ENCODE peak calls at places on chromosome 21, in nine cellular contexts. O is left colon; H is stimulated activated CD8-positive, alpha-beta memory T cell treated with anti-CD3 and anti-CD28 coated beads, Interleukin-7, amount 100 ng/mL, for 1 hour; B is activated T-cell treated with anti-CD3 and anti-CD28 coated beads, Interleukin-2, amount 50 U/mL, for 72 hours; I is choroid plexus epithelial cell; V is posterior cingulate gyrus; Q is AG08396; Y is pancreas; X is iPS-NIHi11. W is an unnamed sample.

GRCh38 chr21:31471865-31472264 is 127.8 kb upstream of the TIAM1 start:
- DNase-seq in O (no peak), H (no peak), B (no peak), I (no peak), V (no peak), Q (no peak), Y (no peak), X (no peak), W (no peak)

GRCh38 chr21:34843562-34843961 is 174.8 kb downstream of the CLIC6 start:
- DNase-seq in O (no peak), H (no peak), B (no peak), I (peak), V (no peak), Q (no peak), Y (no peak), X (no peak), W (no peak)

GRCh38 chr21:31520506-31521163 is 138.9 kb upstream of the SOD1 start:
- DNase-seq in O (no peak), H (no peak), B (no peak), I (peak), V (no peak), Q (no peak), Y (no peak), X (no peak), W (no peak)

GRCh38 chr21:35208810-35209517 is 159.9 kb upstream of the RUNX1 start:
- DNase-seq in O (no peak), H (no peak), B (no peak), I (peak), V (no peak), Q (no peak), Y (no peak), X (no peak), W (peak)

GRCh38 chr21:28247454-28248020 is 745.1 kb downstream of the LTN1 start:
- DNase-seq in O (no peak), H (no peak), B (no peak), I (no peak), V (no peak), Q (no peak), Y (no peak), X (no peak), W (no peak)

GRCh38 chr21:35145626-35146236 is 96.6 kb upstream of the RUNX1 start:
- DNase-seq in O (no peak), H (no peak), B (no peak), I (peak), V (peak), Q (no peak), Y (no peak), X (no peak), W (no peak)

GRCh38 chr21:46206163-46207005 is 22.1 kb upstream of the SPATC1L start:
- DNase-seq in O (no peak), H (no peak), B (no peak), I (no peak), V (no peak), Q (no peak), Y (no peak), X (no peak), W (no peak)

GRCh38 chr21:43921979-43922945 is 57.2 kb downstream of the AGPAT3 start:
- DNase-seq in O (no peak), H (peak), B (peak), I (no peak), V (no peak), Q (no peak), Y (no peak), X (no peak), W (peak)

GRCh38 chr21:32256873-32257620 is 21.8 kb downstream of the MIS18A start:
- DNase-seq in O (peak), H (no peak), B (no peak), I (peak), V (peak), Q (peak), Y (peak), X (peak), W (peak)

GRCh38 chr21:34029724-34030528 is 43.5 kb upstream of the MRPS6 start:
- DNase-seq in O (peak), H (no peak), B (peak), I (peak), V (no peak), Q (peak), Y (peak), X (peak), W (peak)

GRCh38 chr21:45454081-45454923 is 49.3 kb downstream of the COL18A1 start:
- DNase-seq in O (no peak), H (no peak), B (no peak), I (no peak), V (no peak), Q (no peak), Y (no peak), X (no peak), W (no peak)

GRCh38 chr21:44331650-44332306 is 7.4 kb downstream of the CFAP410 start:
- DNase-seq in O (no peak), H (no peak), B (no peak), I (peak), V (no peak), Q (no peak), Y (no peak), X (no peak), W (peak)

GRCh38 chr21:44965251-44966022 is 25.6 kb downstream of the SLX9 start:
- DNase-seq in O (no peak), H (no peak), B (no peak), I (peak), V (no peak), Q (no peak), Y (no peak), X (no peak), W (peak)

GRCh38 chr21:41703857-41704501 is 62.9 kb downstream of the RIPK4 start:
- DNase-seq in O (peak), H (no peak), B (no peak), I (no peak), V (no peak), Q (no peak), Y (peak), X (no peak), W (no peak)

GRCh38 chr21:37687001-37687400 is 229.3 kb downstream of the KCNJ6 start:
- DNase-seq in O (no peak), H (no peak), B (no peak), I (no peak), V (no peak), Q (no peak), Y (no peak), X (no peak), W (no peak)

GRCh38 chr21:43321111-43321510 is 105.8 kb downstream of the SIK1 start:
- DNase-seq in O (no peak), H (no peak), B (no peak), I (peak), V (no peak), Q (no peak), Y (no peak), X (no peak), W (no peak)

GRCh38 chr21:45289655-45290515 is 2.2 kb upstream of the POFUT2 start:
- DNase-seq in O (no peak), H (no peak), B (no peak), I (peak), V (no peak), Q (no peak), Y (no peak), X (no peak), W (peak)

GRCh38 chr21:38067086-38067739 is 151.0 kb upstream of the KCNJ6 start:
- DNase-seq in O (no peak), H (no peak), B (no peak), I (no peak), V (no peak), Q (no peak), Y (no peak), X (no peak), W (peak)

GRCh38 chr21:29166333-29166732 is 35.9 kb downstream of the MAP3K7CL start:
- DNase-seq in O (no peak), H (no peak), B (no peak), I (no peak), V (no peak), Q (no peak), Y (no peak), X (no peak), W (no peak)

GRCh38 chr21:42258150-42258884 is 39.4 kb downstream of the ABCG1 start:
- DNase-seq in O (peak), H (peak), B (peak), I (peak), V (peak), Q (peak), Y (peak), X (peak), W (peak)

GRCh38 chr21:29080454-29080930 is 7.0 kb upstream of the CCT8 start:
- DNase-seq in O (no peak), H (no peak), B (no peak), I (peak), V (no peak), Q (no peak), Y (no peak), X (no peak), W (peak)

GRCh38 chr21:40165671-40166070 is 298.4 kb downstream of the PCP4 start:
- DNase-seq in O (no peak), H (no peak), B (no peak), I (no peak), V (no peak), Q (no peak), Y (no peak), X (peak), W (no peak)

GRCh38 chr21:41406340-41406739 is 19.7 kb upstream of the MX1 start:
- DNase-seq in O (no peak), H (no peak), B (no peak), I (no peak), V (no peak), Q (no peak), Y (no peak), X (no peak), W (no peak)

GRCh38 chr21:42315296-42315891 is at the start of gene TFF3:
- DNase-seq in O (peak), H (no peak), B (no peak), I (peak), V (no peak), Q (no peak), Y (peak), X (no peak), W (no peak)

GRCh38 chr21:26826801-26827200 is 18.4 kb downstream of the ADAMTS1 start:
- DNase-seq in O (no peak), H (no peak), B (no peak), I (no peak), V (no peak), Q (no peak), Y (no peak), X (no peak), W (no peak)

GRCh38 chr21:44067011-44067839 is 40.0 kb upstream of the PWP2 start:
- DNase-seq in O (no peak), H (no peak), B (no peak), I (peak), V (no peak), Q (no peak), Y (no peak), X (no peak), W (peak)

GRCh38 chr21:36433011-36433709 is 46.8 kb downstream of the CLDN14 start:
- DNase-seq in O (no peak), H (no peak), B (no peak), I (no peak), V (no peak), Q (no peak), Y (no peak), X (no peak), W (no peak)

GRCh38 chr21:35222021-35222420 is 172.9 kb upstream of the RUNX1 start:
- DNase-seq in O (no peak), H (no peak), B (no peak), I (no peak), V (no peak), Q (no peak), Y (no peak), X (no peak), W (no peak)

GRCh38 chr21:33374874-33375644 is 28.2 kb upstream of the IFNGR2 start:
- DNase-seq in O (no peak), H (no peak), B (no peak), I (no peak), V (no peak), Q (no peak), Y (no peak), X (no peak), W (no peak)

GRCh38 chr21:37257526-37257966 is 9.6 kb downstream of the VPS26C start:
- DNase-seq in O (peak), H (no peak), B (peak), I (peak), V (peak), Q (peak), Y (no peak), X (peak), W (peak)

GRCh38 chr21:26842976-26843911 is 2.0 kb downstream of the ADAMTS1 start:
- DNase-seq in O (peak), H (no peak), B (peak), I (peak), V (peak), Q (peak), Y (peak), X (peak), W (peak)

GRCh38 chr21:25956993-25957714 is 213.4 kb downstream of the APP start:
- DNase-seq in O (no peak), H (no peak), B (no peak), I (peak), V (no peak), Q (peak), Y (no peak), X (no peak), W (peak)

GRCh38 chr21:33059319-33059894 is 10.5 kb upstream of the OLIG1 start:
- DNase-seq in O (no peak), H (no peak), B (no peak), I (no peak), V (no peak), Q (no peak), Y (no peak), X (no peak), W (no peak)

GRCh38 chr21:28936036-28936435 is 56.6 kb downstream of the LTN1 start:
- DNase-seq in O (no peak), H (no peak), B (no peak), I (no peak), V (no peak), Q (no peak), Y (no peak), X (no peak), W (no peak)

GRCh38 chr21:37164742-37165141 is 91.7 kb downstream of the TTC3 start:
- DNase-seq in O (no peak), H (no peak), B (no peak), I (peak), V (no peak), Q (no peak), Y (no peak), X (no peak), W (no peak)

GRCh38 chr21:36321325-36322082 is 1.5 kb downstream of the MORC3 start:
- DNase-seq in O (no peak), H (no peak), B (no peak), I (peak), V (peak), Q (peak), Y (peak), X (peak), W (peak)

GRCh38 chr21:38993561-38993960 is 187.8 kb downstream of the ETS2 start:
- DNase-seq in O (no peak), H (no peak), B (no peak), I (peak), V (no peak), Q (peak), Y (peak), X (no peak), W (peak)

GRCh38 chr21:31366825-31367224 is 22.8 kb upstream of the TIAM1 start:
- DNase-seq in O (no peak), H (no peak), B (no peak), I (peak), V (no peak), Q (no peak), Y (no peak), X (no peak), W (peak)